ENCODE peak calls at places on chromosome 21, in six cellular contexts. T is CD4-positive, alpha-beta memory T cell; R is cardiac muscle cell; H is fibroblast of lung; F is right cardiac atrium; X is GM23248. V is an unnamed sample. For H3K4me1, the result is how much of the 10 kb centered on the place peaks cover.

GRCh38 chr21:20004353-20004752 is 993.9 kb upstream of the NCAM2 start:
- DNase-seq in T (no peak), R (no peak), H (no peak), X (no peak), F (no peak), V (no peak)

GRCh38 chr21:36210779-36211659 is 54.4 kb downstream of the DOP1B start:
- DNase-seq in H (no peak), R (no peak), F (no peak), X (peak), T (no peak), V (no peak)

GRCh38 chr21:41499920-41500319 is 8.0 kb downstream of the TMPRSS2 start:
- DNase-seq in H (no peak), R (no peak), T (no peak), F (no peak), X (no peak), V (no peak)

GRCh38 chr21:19807231-19807630 is 1191.0 kb upstream of the NCAM2 start:
- DNase-seq in T (no peak), R (no peak), F (no peak), H (peak), X (no peak), V (no peak)

GRCh38 chr21:39048064-39048463 is 135.2 kb downstream of the PSMG1 start:
- DNase-seq in T (no peak), R (peak), X (no peak), H (peak), F (peak), V (no peak)

GRCh38 chr21:38804617-38805281 is 980 bp upstream of the ETS2 start:
- DNase-seq in T (peak), H (peak), X (peak), R (peak), F (peak), V (peak)

GRCh38 chr21:36535618-36536241 is 55.8 kb upstream of the CLDN14 start:
- DNase-seq in H (no peak), X (no peak), F (no peak), T (no peak), R (no peak), V (no peak)

GRCh38 chr21:29376556-29376955 is 77.8 kb downstream of the BACH1 start:
- DNase-seq in T (peak), X (peak), H (peak), R (peak), F (peak), V (no peak)

GRCh38 chr21:19523066-19523465 is 1119.5 kb upstream of the TMPRSS15 start:
- DNase-seq in F (no peak), T (no peak), R (no peak), X (no peak), H (no peak), V (no peak)

GRCh38 chr21:27315373-27315772 is 348.5 kb upstream of the ADAMTS5 start:
- DNase-seq in X (peak), F (no peak), R (no peak), H (no peak), T (no peak), V (no peak)

GRCh38 chr21:21003701-21004100 is 5.5 kb downstream of the NCAM2 start:
- DNase-seq in H (peak), R (peak), T (no peak), F (no peak), X (peak), V (no peak)

GRCh38 chr21:31264574-31264973 is 79.5 kb downstream of the TIAM1 start:
- DNase-seq in F (no peak), X (no peak), R (no peak), H (no peak), T (no peak), V (no peak)

GRCh38 chr21:25997788-25998611 is 172.6 kb downstream of the APP start:
- DNase-seq in H (no peak), R (peak), T (no peak), X (no peak), F (no peak), V (no peak)

GRCh38 chr21:31103571-31104265 is 65.4 kb upstream of the KRTAP19-8 start:
- DNase-seq in R (no peak), F (no peak), X (no peak), H (no peak), T (no peak), V (no peak)

GRCh38 chr21:39670741-39671140 is 58.0 kb downstream of the B3GALT5 start:
- DNase-seq in H (no peak), T (no peak), F (no peak), R (no peak), X (no peak), V (no peak)

GRCh38 chr21:39676054-39676771 is 63.5 kb downstream of the B3GALT5 start:
- DNase-seq in R (peak), F (no peak), X (peak), H (no peak), T (no peak), V (no peak)

GRCh38 chr21:28674807-28675206 is 317.9 kb downstream of the LTN1 start:
- DNase-seq in T (no peak), R (no peak), X (no peak), F (no peak), H (no peak), V (no peak)

GRCh38 chr21:25809013-25809412 is 74.2 kb downstream of the GABPA start:
- DNase-seq in R (no peak), X (peak), T (no peak), H (peak), F (no peak), V (no peak)

GRCh38 chr21:25871566-25871965 is 136.8 kb downstream of the GABPA start:
- DNase-seq in F (no peak), X (no peak), T (no peak), R (no peak), H (no peak), V (no peak)

GRCh38 chr21:27796106-27796505 is 829.2 kb upstream of the ADAMTS5 start:
- DNase-seq in T (no peak), R (no peak), H (peak), F (no peak), X (peak), V (no peak)

GRCh38 chr21:27171704-27172103 is 204.8 kb upstream of the ADAMTS5 start:
- DNase-seq in F (no peak), X (peak), R (no peak), H (peak), T (no peak), V (no peak)

GRCh38 chr21:28742527-28742926 is 250.2 kb downstream of the LTN1 start:
- DNase-seq in T (no peak), F (no peak), H (peak), X (peak), R (no peak), V (no peak)

GRCh38 chr21:16192900-16193299 is 463.1 kb downstream of the USP25 start:
- DNase-seq in F (no peak), T (no peak), H (peak), R (no peak), X (peak), V (no peak)

GRCh38 chr21:37139902-37140301 is 66.8 kb downstream of the TTC3 start:
- DNase-seq in X (peak), T (no peak), H (peak), F (no peak), R (peak), V (no peak)

GRCh38 chr21:39087976-39088370 is 95.3 kb downstream of the PSMG1 start:
- DNase-seq in T (no peak), X (no peak), R (no peak), F (no peak), H (no peak), V (no peak)

GRCh38 chr21:37734846-37735245 is 181.4 kb downstream of the KCNJ6 start:
- DNase-seq in X (no peak), F (no peak), R (no peak), H (no peak), T (no peak), V (no peak)

GRCh38 chr21:15592271-15592860 is 137.4 kb upstream of the USP25 start:
- DNase-seq in T (peak), X (peak), H (peak), F (no peak), R (peak), V (no peak)

GRCh38 chr21:29077651-29078090 is 4.2 kb upstream of the CCT8 start:
- DNase-seq in H (peak), T (no peak), R (no peak), F (no peak), X (no peak), V (no peak)

GRCh38 chr21:39483917-39484316 is 32.1 kb downstream of the SH3BGR start:
- DNase-seq in T (no peak), F (no peak), R (no peak), X (peak), H (peak), V (no peak)

GRCh38 chr21:27406297-27407009 is 439.6 kb upstream of the ADAMTS5 start:
- DNase-seq in X (peak), R (no peak), H (peak), T (no peak), F (no peak), V (no peak)

GRCh38 chr21:39175154-39175553 is 8.1 kb downstream of the PSMG1 start:
- DNase-seq in F (no peak), T (peak), X (peak), H (peak), R (peak), V (no peak)

GRCh38 chr21:41494242-41494641 is 13.7 kb downstream of the TMPRSS2 start:
- DNase-seq in X (no peak), T (no peak), R (no peak), H (no peak), F (no peak), V (no peak)

GRCh38 chr21:36159356-36159921 is 2.8 kb downstream of the DOP1B start:
- DNase-seq in T (no peak), F (no peak), R (no peak), X (no peak), H (no peak), V (no peak)

GRCh38 chr21:16908087-16908486 is 604.8 kb upstream of the CXADR start:
- DNase-seq in T (no peak), F (no peak), X (peak), R (no peak), H (no peak), V (no peak)

GRCh38 chr21:29849735-29850176 is 90.0 kb downstream of the GRIK1 start:
- DNase-seq in T (peak), H (peak), X (peak), R (peak), F (peak), V (peak)

GRCh38 chr21:41422546-41423372 is 3.3 kb upstream of the MX1 start:
- DNase-seq in H (no peak), T (no peak), R (no peak), F (no peak), X (no peak), V (no peak)

GRCh38 chr21:35019631-35020032 is 29.5 kb downstream of the RUNX1 start:
- DNase-seq in R (no peak), X (no peak), T (no peak), H (no peak), F (no peak), V (no peak)
- H3K4me1 ChIP-seq in R (under half), X (under half), T (half or more), H (under half), F (under half), V (under half)

GRCh38 chr21:10272216-10272615 is 249.2 kb upstream of the TPTE start:
- DNase-seq in H (peak), X (peak), T (no peak), R (no peak), F (no peak), V (no peak)

DNA sequence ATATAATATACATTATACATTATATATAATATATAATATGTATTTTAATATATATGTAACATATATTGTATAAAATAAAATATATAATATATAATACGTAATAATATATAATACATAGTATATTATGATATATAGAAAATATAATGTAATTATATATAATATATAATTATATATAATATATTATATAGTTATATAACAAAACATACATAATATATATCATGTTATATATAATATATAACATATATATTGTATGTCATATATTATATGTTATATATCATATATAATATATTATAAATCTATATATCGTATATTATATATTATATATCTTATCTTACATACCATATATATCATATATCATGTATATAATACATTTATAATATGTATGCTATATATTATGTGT is 248.2 kb upstream of the TPTE start:
- DNase-seq in R (no peak), X (no peak), F (no peak), H (peak), T (no peak), V (no peak)
- H3K4me1 ChIP-seq in R (under half), X (under half), F (under half), H (under half), T (under half), V (under half)

DNA sequence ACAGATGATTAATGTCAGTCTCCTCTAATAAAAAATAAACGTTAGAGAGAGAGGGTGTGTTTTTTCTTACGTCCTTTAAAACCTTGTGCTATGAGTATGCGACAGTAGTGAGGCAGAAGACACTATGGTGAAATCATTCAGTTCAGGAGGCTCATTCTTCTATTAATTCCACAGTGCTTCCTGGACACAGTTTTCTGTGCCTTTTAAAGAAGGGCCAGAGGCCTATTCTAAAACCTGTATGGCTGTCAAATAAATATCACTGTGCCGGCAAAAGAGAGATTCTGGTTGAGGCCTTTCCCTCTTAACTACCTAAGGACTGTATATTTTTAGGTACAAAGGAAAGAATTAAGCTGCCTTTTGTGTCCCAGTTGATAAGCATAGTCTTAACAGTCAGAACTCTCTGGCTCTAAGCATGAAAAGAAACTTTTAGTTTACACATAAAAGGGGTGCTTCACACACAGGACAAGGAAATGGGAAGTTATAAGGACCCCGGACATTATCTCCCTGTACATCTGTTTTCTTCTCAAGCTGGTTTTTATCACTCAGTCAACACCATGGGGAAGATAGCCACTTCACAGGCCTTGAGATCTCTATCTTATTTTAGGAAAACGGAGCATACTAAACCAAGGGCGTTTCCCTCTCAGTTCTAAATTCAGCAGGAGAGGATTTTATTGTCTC is 71.2 kb upstream of the HSPA13 start:
- DNase-seq in F (no peak), X (no peak), H (no peak), T (no peak), R (peak), V (no peak)
- H3K4me1 ChIP-seq in F (under half), X (under half), H (under half), T (under half), R (under half), V (under half)

DNA sequence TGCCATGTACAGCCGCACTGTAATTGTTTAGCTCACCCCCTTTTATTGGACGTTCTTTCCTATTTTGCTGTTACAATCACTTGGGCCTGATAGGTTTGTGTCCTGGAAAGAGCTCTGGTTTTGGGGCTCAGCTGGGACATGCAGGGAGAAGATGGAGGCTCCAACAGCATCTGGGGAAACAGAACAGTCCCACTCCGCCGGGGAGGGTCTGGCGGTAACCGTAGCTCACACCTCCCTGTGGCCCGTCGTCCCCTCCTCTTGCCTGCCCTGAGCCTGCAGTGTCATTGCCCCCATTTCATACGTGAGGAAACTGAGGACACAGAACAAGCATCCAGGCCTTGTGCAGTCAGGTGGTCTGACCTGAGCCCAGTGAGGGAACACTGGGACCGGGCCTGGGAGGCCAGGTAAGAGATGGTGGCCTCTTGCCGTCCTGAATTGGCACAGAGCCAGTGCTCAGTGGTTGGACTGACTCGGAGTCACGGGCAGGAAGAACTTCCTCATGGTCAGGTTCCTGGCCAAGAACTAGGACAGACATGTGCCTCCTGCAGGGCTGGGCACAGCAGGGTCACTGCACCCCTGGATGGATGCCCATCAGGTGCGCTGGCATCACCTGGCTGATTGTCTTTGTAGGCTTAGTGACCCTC is 41.8 kb downstream of the S100B start:
- DNase-seq in H (no peak), T (no peak), X (no peak), R (no peak), F (no peak), V (no peak)
- H3K4me1 ChIP-seq in H (under half), T (under half), X (under half), R (under half), F (under half), V (under half)

DNA sequence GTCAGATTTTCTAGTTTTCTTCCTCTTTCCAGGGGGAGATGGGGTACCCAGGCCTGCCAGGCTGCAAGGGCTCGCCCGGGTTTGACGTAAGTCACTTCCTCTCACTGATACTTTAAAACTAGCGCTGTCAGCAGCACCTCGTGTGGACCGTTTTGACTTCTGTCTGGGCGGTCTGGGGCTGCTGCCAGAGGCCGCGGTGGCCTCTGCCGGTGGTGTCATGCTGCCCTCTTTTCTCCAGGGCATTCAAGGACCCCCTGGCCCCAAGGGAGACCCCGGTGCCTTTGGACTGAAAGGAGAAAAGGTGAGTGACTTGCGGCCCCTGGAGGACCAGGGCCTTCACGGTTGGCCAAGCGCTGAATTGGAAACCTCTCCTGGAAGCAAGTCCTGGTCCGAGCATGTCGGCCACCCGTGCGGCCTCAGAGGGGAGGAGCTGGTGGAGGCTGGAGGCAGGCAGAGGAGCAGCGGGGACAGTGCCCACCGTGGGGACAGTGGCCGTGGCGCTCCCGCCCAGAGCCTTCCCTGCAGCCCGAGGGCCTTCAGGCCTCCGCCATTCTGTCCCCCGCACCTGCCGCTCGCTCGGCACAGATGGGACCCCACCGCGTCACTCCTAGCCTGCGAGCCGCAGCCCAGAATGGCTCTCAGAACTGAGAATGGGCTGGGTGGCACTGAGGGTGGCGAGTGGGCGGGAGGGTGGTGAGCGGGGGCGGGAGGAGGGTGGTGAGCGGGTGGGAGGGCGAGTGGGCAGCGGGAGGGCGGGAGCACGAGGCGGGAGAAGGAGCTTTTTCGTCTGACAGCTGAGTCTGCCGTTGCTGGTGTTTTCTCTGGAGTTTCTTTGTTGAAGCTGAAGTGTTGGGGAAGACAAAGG is 9.4 kb downstream of the COL6A1 start:
- DNase-seq in T (no peak), X (no peak), F (peak), H (no peak), R (no peak), V (no peak)
- H3K4me1 ChIP-seq in T (under half), X (under half), F (under half), H (under half), R (under half), V (under half)

GRCh38 chr21:33302055-33302454 is 22.7 kb upstream of the IFNAR1 start:
- DNase-seq in F (no peak), H (no peak), T (no peak), R (no peak), X (no peak), V (no peak)

GRCh38 chr21:33300701-33301631 is 23.8 kb upstream of the IFNAR1 start:
- DNase-seq in T (no peak), R (no peak), H (no peak), F (no peak), X (no peak), V (no peak)

GRCh38 chr21:33301632-33302002 is 23.2 kb upstream of the IFNAR1 start:
- DNase-seq in X (no peak), R (no peak), T (no peak), F (no peak), H (no peak), V (no peak)

GRCh38 chr21:33296156-33296555 is 28.6 kb upstream of the IFNAR1 start:
- DNase-seq in R (no peak), X (no peak), H (no peak), T (no peak), F (no peak), V (no peak)

DNA sequence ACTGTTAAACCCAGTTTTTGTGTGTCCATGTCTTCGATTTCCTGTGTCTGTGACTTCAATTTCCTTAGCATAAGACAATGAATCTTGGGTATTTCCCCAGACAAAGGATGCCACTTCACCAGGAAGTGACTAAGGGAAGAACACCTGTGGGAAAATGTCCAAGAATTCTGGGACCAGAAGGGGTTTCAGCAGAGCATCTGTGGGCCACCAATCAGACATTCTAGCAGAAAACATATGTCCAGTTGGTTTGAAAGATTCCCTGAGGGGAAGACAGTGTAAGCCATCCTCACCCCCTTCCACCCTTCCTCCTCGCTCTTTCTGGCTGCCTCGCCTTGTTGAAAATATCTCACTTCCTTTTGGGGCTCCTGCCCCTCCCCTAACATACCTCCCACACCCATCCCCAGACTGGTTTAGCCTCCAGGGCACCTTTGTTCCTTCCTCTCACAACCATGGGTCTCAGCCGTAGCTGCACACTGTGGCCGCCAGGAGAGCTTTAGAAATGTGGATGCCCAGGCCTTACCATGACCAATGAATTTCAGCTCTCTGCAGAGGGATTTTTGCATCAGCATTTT is 25.5 kb upstream of the IFNAR1 start:
- DNase-seq in F (no peak), R (no peak), H (no peak), X (no peak), T (peak), V (no peak)
- H3K4me1 ChIP-seq in F (under half), R (under half), H (under half), X (under half), T (under half), V (under half)

GRCh38 chr21:42734323-42734971 is 81.0 kb downstream of the PDE9A start:
- DNase-seq in X (no peak), H (no peak), R (no peak), F (no peak), T (no peak), V (no peak)
- H3K4me1 ChIP-seq in X (under half), H (under half), R (under half), F (under half), T (under half), V (under half)

GRCh38 chr21:45831991-45832740 is 149.4 kb upstream of the COL6A1 start:
- DNase-seq in X (peak), T (no peak), R (no peak), H (peak), F (no peak), V (no peak)
- H3K4me1 ChIP-seq in X (under half), T (under half), R (under half), H (under half), F (under half), V (under half)

V was measured in ovary.